ENCODE peak calls at places on chromosomes 13 and 19, in ten cellular contexts. L is fibroblast of gingiva; J is HuH-7; D is NCI-H1105; Z is stimulated activated naive B cell treated with anti-CD40 and anti-IgM and Interleukin-4, amounts not matched to agents 10 μg/mL and 1 μg/mL and 100 μg/mL, for 72 hours; T is stimulated activated CD4-positive, alpha-beta T cell treated with anti-CD3 and anti-CD28 coated beads, Interleukin-4, amount 100 ng/mL, for 4 hours; R is neural crest cell; I is activated CD8-positive, alpha-beta memory T cell treated with anti-CD3 and anti-CD28 coated beads for 48 hours; E is substantia nigra; Y is cardiac fibroblast. P is an unnamed sample.
A peak's percentile ranks its signal among the peaks of the same experiment; 100 is the strongest.

GRCh38 chr13:48783181-48783630 is 129.5 kb downstream of the CYSLTR2 start:
- DNase-seq in L (peak; percentile 100), J (peak; percentile 45), D (no peak), Z (no peak), T (no peak), R (no peak), I (no peak), E (no peak), Y (peak; percentile 100), P (no peak)

GRCh38 chr13:37617162-37617561 is 18.6 kb upstream of the POSTN start:
- DNase-seq in L (peak; percentile 69), J (no peak), D (no peak), Z (no peak), T (no peak), R (no peak), I (no peak), E (no peak), Y (peak; percentile 92), P (no peak)

GRCh38 chr13:40340368-40341085 is 325.9 kb downstream of the FOXO1 start:
- DNase-seq in L (no peak), J (no peak), D (no peak), Z (no peak), T (no peak), R (no peak), I (no peak), E (no peak), Y (no peak), P (peak; percentile 65)

GRCh38 chr19:19860756-19861390 is 4.8 kb upstream of the ZNF253 start:
- DNase-seq in L (no peak), J (no peak), D (no peak), Z (peak; percentile 64), T (peak; percentile 18), R (no peak), I (no peak), E (no peak), Y (no peak), P (no peak)

GRCh38 chr13:98539655-98540054 is 37.3 kb downstream of the STK24 start:
- DNase-seq in L (peak; percentile 77), J (no peak), D (no peak), Z (no peak), T (no peak), R (no peak), I (no peak), E (no peak), Y (peak; percentile 67), P (no peak)

GRCh38 chr19:13022111-13022858 is 27.0 kb downstream of the NFIX start:
- DNase-seq in L (peak; percentile 74), J (no peak), D (no peak), Z (no peak), T (no peak), R (no peak), I (no peak), E (no peak), Y (peak; percentile 51), P (no peak)

GRCh38 chr19:13102666-13103584 is at the start of gene LYL1:
- DNase-seq in L (peak; percentile 48), J (peak; percentile 95), D (no peak), Z (peak; percentile 83), T (peak; percentile 31), R (no peak), I (no peak), E (no peak), Y (no peak), P (no peak)

GRCh38 chr19:45130236-45130635 is 30.5 kb downstream of the NKPD1 start:
- DNase-seq in L (no peak), J (no peak), D (no peak), Z (no peak), T (no peak), R (no peak), I (no peak), E (no peak), Y (no peak), P (no peak)

GRCh38 chr19:42634409-42635232 is 39.9 kb upstream of the CEACAM8 start:
- DNase-seq in L (no peak), J (peak; percentile 56), D (peak; percentile 2), Z (peak; percentile 27), T (peak; percentile 20), R (no peak), I (no peak), E (no peak), Y (peak; percentile 55), P (no peak)

GRCh38 chr13:112903606-112904195 is 65.3 kb upstream of the MCF2L start:
- DNase-seq in L (no peak), J (no peak), D (peak; percentile 57), Z (no peak), T (no peak), R (no peak), I (no peak), E (no peak), Y (no peak), P (no peak)

GRCh38 chr19:10921909-10922637 is 6.4 kb downstream of the YIPF2 start:
- DNase-seq in L (no peak), J (no peak), D (no peak), Z (no peak), T (no peak), R (no peak), I (no peak), E (no peak), Y (no peak), P (no peak)

GRCh38 chr19:18420931-18421330 is 1.7 kb downstream of the SSBP4 start:
- DNase-seq in L (no peak), J (no peak), D (no peak), Z (no peak), T (no peak), R (no peak), I (no peak), E (no peak), Y (no peak), P (no peak)

GRCh38 chr13:93628136-93628535 is 401.5 kb downstream of the GPC6 start:
- DNase-seq in L (no peak), J (no peak), D (no peak), Z (no peak), T (no peak), R (no peak), I (no peak), E (no peak), Y (no peak), P (no peak)

GRCh38 chr19:41774515-41774980 is 19.2 kb downstream of the CEACAM6 start:
- DNase-seq in L (no peak), J (no peak), D (peak; percentile 26), Z (no peak), T (peak; percentile 9), R (no peak), I (no peak), E (no peak), Y (no peak), P (peak; percentile 50)

GRCh38 chr13:80033286-80033685 is 307.6 kb downstream of the SPRY2 start:
- DNase-seq in L (no peak), J (no peak), D (no peak), Z (no peak), T (no peak), R (no peak), I (no peak), E (no peak), Y (peak; percentile 48), P (no peak)

GRCh38 chr13:110523838-110524237 is 37.7 kb downstream of the RAB20 start:
- DNase-seq in L (no peak), J (no peak), D (no peak), Z (no peak), T (no peak), R (no peak), I (no peak), E (no peak), Y (no peak), P (no peak)

GRCh38 chr13:94548382-94549240 is 47.3 kb downstream of the TGDS start:
- DNase-seq in L (peak; percentile 30), J (peak; percentile 38), D (peak; percentile 39), Z (no peak), T (peak; percentile 37), R (no peak), I (peak; percentile 8), E (peak; percentile 45), Y (peak; percentile 51), P (no peak)

GRCh38 chr19:7944177-7944761 is 803 bp upstream of the TIMM44 start:
- DNase-seq in L (peak; percentile 92), J (peak; percentile 79), D (peak; percentile 85), Z (peak; percentile 82), T (peak; percentile 83), R (peak; percentile 94), I (peak; percentile 48), E (peak; percentile 79), Y (peak; percentile 98), P (peak; percentile 90)

GRCh38 chr19:33402421-33403220 is 29.1 kb downstream of the CEBPG start:
- DNase-seq in L (no peak), J (no peak), D (no peak), Z (no peak), T (no peak), R (no peak), I (no peak), E (no peak), Y (no peak), P (peak; percentile 10)

P was measured in T47D.